ENCODE peak calls at places on chromosomes 11 and 22, in five cellular contexts. One of them, this sample, is unnamed.
A peak's percentile ranks its signal among the peaks of the same experiment; 100 is the strongest.

GRCh38 chr11:57458060-57458409 is 2.3 kb upstream of the RTN4RL2 start:
- DNase-seq in HL-60: no peak
- DNase-seq in stomach: no peak
- DNase-seq in GM23338: peak; percentile 81
- DNase-seq in upper lobe of left lung: no peak
- DNase-seq in this sample: no peak

GRCh38 chr11:86769219-86769618 is 31.1 kb upstream of the PRSS23 start:
- DNase-seq in HL-60: no peak
- DNase-seq in stomach: no peak
- DNase-seq in GM23338: no peak
- DNase-seq in upper lobe of left lung: no peak
- DNase-seq in this sample: no peak

GRCh38 chr11:116835042-116835772 is 2.2 kb downstream of the APOA1 start:
- DNase-seq in HL-60: peak; percentile 71
- DNase-seq in stomach: no peak
- DNase-seq in GM23338: peak; percentile 41
- DNase-seq in upper lobe of left lung: peak; percentile 86
- DNase-seq in this sample: no peak

GRCh38 chr11:36056160-36056751 is 112.4 kb downstream of the LDLRAD3 start:
- DNase-seq in HL-60: peak; percentile 18
- DNase-seq in stomach: no peak
- DNase-seq in GM23338: peak; percentile 82
- DNase-seq in upper lobe of left lung: peak; percentile 6
- DNase-seq in this sample: no peak

GRCh38 chr11:121800704-121801516 is 315.1 kb downstream of the BLID start:
- DNase-seq in HL-60: no peak
- DNase-seq in stomach: no peak
- DNase-seq in GM23338: peak; percentile 93
- DNase-seq in upper lobe of left lung: no peak
- DNase-seq in this sample: no peak

GRCh38 chr22:44391481-44392445 is 79.0 kb upstream of the SHISAL1 start:
- DNase-seq in HL-60: no peak
- DNase-seq in stomach: no peak
- DNase-seq in GM23338: peak; percentile 47
- DNase-seq in upper lobe of left lung: peak; percentile 15
- DNase-seq in this sample: no peak

GRCh38 chr11:70423523-70424505 is 25.5 kb downstream of the CTTN start:
- DNase-seq in HL-60: peak; percentile 81
- DNase-seq in stomach: no peak
- DNase-seq in GM23338: peak; percentile 41
- DNase-seq in upper lobe of left lung: no peak
- DNase-seq in this sample: no peak

GRCh38 chr11:116374085-116374484 is 398.7 kb downstream of the BUD13 start:
- DNase-seq in HL-60: no peak
- DNase-seq in stomach: no peak
- DNase-seq in GM23338: no peak
- DNase-seq in upper lobe of left lung: no peak
- DNase-seq in this sample: no peak

GRCh38 chr11:83194284-83195175 is 1.0 kb downstream of the ANKRD42 start:
- DNase-seq in HL-60: peak; percentile 94
- DNase-seq in stomach: peak; percentile 62
- DNase-seq in GM23338: peak; percentile 63
- DNase-seq in upper lobe of left lung: peak; percentile 90
- DNase-seq in this sample: no peak

GRCh38 chr11:18229501-18229900 is 7.1 kb downstream of the SAA4 start:
- DNase-seq in HL-60: peak; percentile 38
- DNase-seq in stomach: no peak
- DNase-seq in GM23338: no peak
- DNase-seq in upper lobe of left lung: no peak
- DNase-seq in this sample: no peak

GRCh38 chr22:37556750-37557149 is 3.5 kb upstream of the CDC42EP1 start:
- DNase-seq in HL-60: peak; percentile 11
- DNase-seq in stomach: no peak
- DNase-seq in GM23338: peak; percentile 76
- DNase-seq in upper lobe of left lung: no peak
- DNase-seq in this sample: no peak

GRCh38 chr11:77596626-77597025 is 6.9 kb downstream of the AQP11 start:
- DNase-seq in HL-60: no peak
- DNase-seq in stomach: no peak
- DNase-seq in GM23338: no peak
- DNase-seq in upper lobe of left lung: no peak
- DNase-seq in this sample: no peak

GRCh38 chr11:119300198-119300964 is 16.5 kb downstream of the MCAM start:
- DNase-seq in HL-60: no peak
- DNase-seq in stomach: no peak
- DNase-seq in GM23338: no peak
- DNase-seq in upper lobe of left lung: no peak
- DNase-seq in this sample: no peak

GRCh38 chr11:130916238-130916855 is at the start of gene SNX19:
- DNase-seq in HL-60: peak; percentile 83
- DNase-seq in stomach: peak; percentile 95
- DNase-seq in GM23338: peak; percentile 92
- DNase-seq in upper lobe of left lung: peak; percentile 99
- DNase-seq in this sample: peak; percentile 69

GRCh38 chr11:133388975-133389568 is 143.2 kb downstream of the OPCML start:
- DNase-seq in HL-60: no peak
- DNase-seq in stomach: no peak
- DNase-seq in GM23338: no peak
- DNase-seq in upper lobe of left lung: no peak
- DNase-seq in this sample: no peak

DNA sequence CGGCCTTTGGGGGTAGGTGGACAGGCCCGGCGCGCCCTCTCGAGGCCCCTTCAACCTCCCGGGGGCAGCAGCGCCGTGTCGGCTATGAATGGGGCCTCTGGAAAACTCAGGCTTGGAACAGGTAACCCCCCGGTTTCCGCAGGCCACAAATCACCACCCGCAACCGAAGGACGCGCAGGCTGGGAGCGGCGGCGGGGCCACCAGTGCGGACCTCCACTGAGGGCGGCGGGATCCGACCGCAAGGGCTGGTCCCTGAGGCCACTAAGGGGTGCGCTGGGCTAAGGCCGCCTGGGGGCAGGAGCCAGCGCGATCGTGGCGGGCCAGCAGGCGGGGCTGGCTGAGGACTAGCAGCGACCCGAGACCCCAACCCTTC is 695 bp upstream of the ATF4 start:
- DNase-seq in HL-60: peak; percentile 55
- DNase-seq in stomach: peak; percentile 62
- DNase-seq in GM23338: peak; percentile 77
- DNase-seq in upper lobe of left lung: no peak
- DNase-seq in this sample: no peak
- TF ChIP-seq POLR2AphosphoS5 in HL-60: peak; percentile 67
- TF ChIP-seq POLR2AphosphoS5 in stomach: no peak
- TF ChIP-seq POLR2AphosphoS5 in GM23338: peak; percentile 81
- TF ChIP-seq POLR2AphosphoS5 in upper lobe of left lung: peak; percentile 59
- TF ChIP-seq POLR2AphosphoS5 in this sample: no peak

GRCh38 chr22:46614070-46614931 is 5.9 kb upstream of the GRAMD4 start:
- DNase-seq in HL-60: peak; percentile 68
- DNase-seq in stomach: no peak
- DNase-seq in GM23338: no peak
- DNase-seq in upper lobe of left lung: peak; percentile 84
- DNase-seq in this sample: no peak
- H3K4me3 ChIP-seq in HL-60: no peak overlapping the region
- H3K4me3 ChIP-seq in stomach: no peak overlapping the region
- H3K4me3 ChIP-seq in GM23338: no peak overlapping the region
- H3K4me3 ChIP-seq in upper lobe of left lung: peak overlapping the region; percentile 15
- H3K4me3 ChIP-seq in this sample: no peak overlapping the region

GRCh38 chr11:74680035-74680671 is 51.1 kb downstream of the CHRDL2 start:
- DNase-seq in HL-60: no peak
- DNase-seq in stomach: peak; percentile 14
- DNase-seq in GM23338: no peak
- DNase-seq in upper lobe of left lung: no peak
- DNase-seq in this sample: no peak
- TF ChIP-seq POLR2AphosphoS5 in HL-60: no peak
- TF ChIP-seq POLR2AphosphoS5 in stomach: no peak
- TF ChIP-seq POLR2AphosphoS5 in GM23338: no peak
- TF ChIP-seq POLR2AphosphoS5 in upper lobe of left lung: no peak
- TF ChIP-seq POLR2AphosphoS5 in this sample: no peak

GRCh38 chr11:100687630-100688395 is 725 bp downstream of the ARHGAP42 start:
- DNase-seq in HL-60: peak; percentile 21
- DNase-seq in stomach: peak; percentile 48
- DNase-seq in GM23338: peak; percentile 93
- DNase-seq in upper lobe of left lung: no peak
- DNase-seq in this sample: peak; percentile 75

GRCh38 chr11:100684101-100685065 is 2.7 kb upstream of the ARHGAP42 start:
- DNase-seq in HL-60: no peak
- DNase-seq in stomach: no peak
- DNase-seq in GM23338: no peak
- DNase-seq in upper lobe of left lung: no peak
- DNase-seq in this sample: peak; percentile 67

GRCh38 chr11:100689141-100689540 is 2.1 kb downstream of the ARHGAP42 start:
- DNase-seq in HL-60: no peak
- DNase-seq in stomach: no peak
- DNase-seq in GM23338: no peak
- DNase-seq in upper lobe of left lung: no peak
- DNase-seq in this sample: no peak

GRCh38 chr11:100687032-100687629 is at the start of gene ARHGAP42:
- DNase-seq in HL-60: peak; percentile 30
- DNase-seq in stomach: peak; percentile 70
- DNase-seq in GM23338: peak; percentile 92
- DNase-seq in upper lobe of left lung: peak; percentile 92
- DNase-seq in this sample: no peak

GRCh38 chr11:100686476-100686875 is 612 bp upstream of the ARHGAP42 start:
- DNase-seq in HL-60: no peak
- DNase-seq in stomach: no peak
- DNase-seq in GM23338: peak; percentile 73
- DNase-seq in upper lobe of left lung: no peak
- DNase-seq in this sample: no peak
- H3K4me3 ChIP-seq in HL-60: no peak overlapping the region
- H3K4me3 ChIP-seq in stomach: peak overlapping the region; percentile 77
- H3K4me3 ChIP-seq in GM23338: peak overlapping the region; percentile 88
- H3K4me3 ChIP-seq in upper lobe of left lung: peak overlapping the region; percentile 64
- H3K4me3 ChIP-seq in this sample: peak overlapping the region; percentile 77